ENCODE peak calls at places on chromosomes 3 and 15, in seven cellular contexts. B is iris pigment epithelial cell, A is neural crest cell, K is Kasumi-1, F is GM03348, W is lower lobe of right lung, S is EH. C is an unnamed sample.
A peak's percentile ranks its signal among the peaks of the same experiment; 100 is the strongest.

GRCh38 chr15:39666671-39667070 is 85.8 kb downstream of the THBS1 start:
- DNase-seq in F (peak; percentile 29), W (no peak), B (peak; percentile 45), K (no peak), A (no peak), S (peak; percentile 94), C (no peak)

GRCh38 chr15:59596640-59597039 is 14.9 kb upstream of the GCNT3 start:
- DNase-seq in A (no peak), S (no peak), F (no peak), K (no peak), W (no peak), B (no peak), C (no peak)

GRCh38 chr3:134211797-134212196 is 38.9 kb downstream of the RYK start:
- DNase-seq in A (peak; percentile 36), F (peak; percentile 37), W (no peak), S (peak; percentile 69), K (peak; percentile 93), B (peak; percentile 74), C (peak; percentile 23)

GRCh38 chr3:128878556-128879124 is 780 bp upstream of the ACAD9 start:
- DNase-seq in A (no peak), F (peak; percentile 75), S (peak; percentile 77), K (peak; percentile 54), B (peak; percentile 80), W (no peak), C (peak; percentile 47)

GRCh38 chr3:40287248-40287647 is 22.3 kb upstream of the EIF1B start:
- DNase-seq in F (no peak), W (no peak), B (no peak), A (no peak), S (no peak), K (no peak), C (no peak)

GRCh38 chr3:78406396-78406795 is 1361.4 kb downstream of the ROBO1 start:
- DNase-seq in W (no peak), F (no peak), K (no peak), A (no peak), B (no peak), S (no peak), C (no peak)

GRCh38 chr15:75823860-75824613 is 19.2 kb upstream of the UBE2Q2 start:
- DNase-seq in S (no peak), K (no peak), W (no peak), B (no peak), A (no peak), F (no peak), C (no peak)

GRCh38 chr3:4548769-4549168 is 55.6 kb downstream of the ITPR1 start:
- DNase-seq in S (no peak), K (no peak), F (no peak), A (no peak), W (no peak), B (no peak), C (no peak)

GRCh38 chr3:163916596-163917560 is 1161.4 kb downstream of the SI start:
- DNase-seq in K (peak; percentile 38), A (no peak), F (no peak), B (no peak), S (no peak), W (no peak), C (no peak)

GRCh38 chr15:65192016-65192415 is 6.9 kb upstream of the CLPX start:
- DNase-seq in F (peak; percentile 25), K (no peak), W (no peak), A (no peak), S (peak; percentile 48), B (peak; percentile 34), C (no peak)

GRCh38 chr15:29135266-29135665 is 134.4 kb downstream of the NSMCE3 start:
- DNase-seq in B (no peak), F (no peak), A (no peak), K (no peak), W (no peak), S (peak; percentile 57), C (no peak)

GRCh38 chr3:122085666-122086065 is 30.5 kb downstream of the CD86 start:
- DNase-seq in W (no peak), A (no peak), S (peak; percentile 6), F (no peak), B (no peak), K (no peak), C (no peak)

GRCh38 chr3:155370764-155371503 is 77.5 kb upstream of the STRIT1 start:
- DNase-seq in A (no peak), B (no peak), W (no peak), F (no peak), S (no peak), K (no peak), C (no peak)

GRCh38 chr3:141523615-141524375 is 37.0 kb downstream of the RASA2 start:
- DNase-seq in S (peak; percentile 59), A (no peak), W (no peak), K (no peak), F (peak; percentile 13), B (peak; percentile 35), C (no peak)

GRCh38 chr3:140720242-140720641 is 42.4 kb downstream of the TRIM42 start:
- DNase-seq in K (no peak), A (no peak), W (no peak), F (no peak), S (no peak), B (no peak), C (no peak)

GRCh38 chr3:13533823-13534435 is 15.0 kb upstream of the FBLN2 start:
- DNase-seq in F (no peak), K (no peak), S (peak; percentile 63), A (no peak), W (no peak), B (no peak), C (no peak)

GRCh38 chr3:129057249-129057648 is 3.3 kb upstream of the GP9 start:
- DNase-seq in A (no peak), B (no peak), K (no peak), S (no peak), F (no peak), W (peak; percentile 13), C (no peak)

GRCh38 chr3:120126016-120126415 is 31.8 kb upstream of the GSK3B start:
- DNase-seq in S (no peak), K (no peak), B (no peak), W (no peak), A (no peak), F (no peak), C (no peak)

GRCh38 chr15:69478259-69478687 is 25.7 kb downstream of the RPLP1 start:
- DNase-seq in W (peak; percentile 69), S (peak; percentile 39), A (peak; percentile 75), B (peak; percentile 52), F (peak; percentile 63), K (peak; percentile 44), C (peak; percentile 80)

GRCh38 chr15:58241872-58242271 is 103.7 kb downstream of the AQP9 start:
- DNase-seq in F (peak; percentile 20), S (peak; percentile 38), W (no peak), B (no peak), K (no peak), A (no peak), C (no peak)

GRCh38 chr3:77014236-77014635 is 25.7 kb upstream of the ROBO2 start:
- DNase-seq in A (no peak), K (no peak), W (no peak), B (no peak), F (no peak), S (no peak), C (no peak)

GRCh38 chr3:36965440-36965839 is 20.6 kb upstream of the TRANK1 start:
- DNase-seq in W (peak; percentile 62), S (no peak), B (no peak), A (no peak), K (no peak), F (no peak), C (no peak)

GRCh38 chr3:118165413-118165812 is 869.2 kb downstream of the IGSF11 start:
- DNase-seq in K (no peak), F (no peak), A (no peak), W (no peak), B (no peak), S (no peak), C (no peak)

GRCh38 chr3:190319660-190320059 is 2.6 kb downstream of the CLDN1 start:
- DNase-seq in K (no peak), S (no peak), B (peak; percentile 43), W (no peak), A (no peak), F (no peak), C (no peak)

GRCh38 chr15:65583701-65584100 is 27.2 kb downstream of the INTS14 start:
- DNase-seq in S (peak; percentile 59), F (no peak), W (no peak), A (peak; percentile 33), K (peak; percentile 68), B (peak; percentile 71), C (no peak)

GRCh38 chr3:69558912-69559311 is 173.0 kb upstream of the FRMD4B start:
- DNase-seq in K (peak; percentile 26), A (no peak), F (no peak), S (peak; percentile 32), B (peak; percentile 65), W (no peak), C (no peak)